ENCODE peak calls at places on chromosome 17, in six cellular contexts. L, Y, Q, F, K and P are unnamed samples.

GRCh38 chr17:28053044-28053670 is 10.7 kb downstream of the NLK start:
- DNase-seq in Q (no peak), K (no peak), L (no peak), F (no peak), Y (no peak), P (no peak)

GRCh38 chr17:78791840-78792709 is 10.0 kb upstream of the CYTH1 start:
- DNase-seq in L (no peak), K (no peak), Y (peak), F (no peak), Q (no peak), P (no peak)

GRCh38 chr17:57597531-57598453 is 147.3 kb downstream of the CCDC182 start:
- DNase-seq in Y (peak), L (peak), Q (peak), F (peak), K (peak), P (no peak)

GRCh38 chr17:77462101-77462500 is 321.3 kb downstream of the SEC14L1 start:
- DNase-seq in K (no peak), Q (no peak), F (no peak), Y (no peak), L (no peak), P (no peak)

GRCh38 chr17:49528966-49529365 is 33.9 kb downstream of the NGFR start:
- DNase-seq in Y (no peak), Q (no peak), L (no peak), F (no peak), K (no peak), P (no peak)

GRCh38 chr17:61447358-61447757 is 4.9 kb upstream of the TBX4 start:
- DNase-seq in Q (no peak), L (no peak), K (no peak), F (no peak), Y (no peak), P (no peak)

GRCh38 chr17:76820039-76820438 is 48.2 kb upstream of the MGAT5B start:
- DNase-seq in K (no peak), Y (no peak), L (no peak), Q (no peak), F (no peak), P (peak)

GRCh38 chr17:66789961-66790421 is 44.9 kb upstream of the CACNG5 start:
- DNase-seq in Y (peak), L (no peak), F (no peak), Q (no peak), K (no peak), P (no peak)

GRCh38 chr17:57211543-57211942 is 44.8 kb upstream of the MSI2 start:
- DNase-seq in Q (no peak), L (no peak), K (no peak), F (no peak), Y (no peak), P (no peak)

GRCh38 chr17:66545918-66546317 is 243.5 kb downstream of the PRKCA start:
- DNase-seq in F (no peak), K (no peak), Y (no peak), Q (no peak), L (no peak), P (no peak)

GRCh38 chr17:45190503-45191282 is 29.0 kb downstream of the HEXIM2 start:
- DNase-seq in Y (no peak), L (no peak), Q (no peak), K (no peak), F (no peak), P (no peak)

GRCh38 chr17:30104575-30105339 is 11.9 kb upstream of the NSRP1 start:
- DNase-seq in K (peak), Y (peak), F (peak), L (peak), Q (peak), P (peak)

GRCh38 chr17:80835816-80836657 is 155.6 kb upstream of the CHMP6 start:
- DNase-seq in Q (no peak), F (no peak), K (peak), Y (peak), L (no peak), P (no peak)

GRCh38 chr17:77356690-77357201 is 216.0 kb downstream of the SEC14L1 start:
- DNase-seq in K (no peak), Y (peak), Q (no peak), L (peak), F (no peak), P (no peak)

GRCh38 chr17:4204190-4204589 is 59.6 kb downstream of the ANKFY1 start:
- DNase-seq in F (no peak), L (no peak), K (no peak), Q (no peak), Y (no peak), P (no peak)

GRCh38 chr17:5500804-5501391 is 14.5 kb downstream of the MIS12 start:
- DNase-seq in F (peak), L (peak), Q (peak), Y (peak), K (peak), P (no peak)

GRCh38 chr17:17445296-17445924 is 31.4 kb upstream of the MED9 start:
- DNase-seq in F (no peak), L (no peak), Q (no peak), Y (no peak), K (no peak), P (no peak)

GRCh38 chr17:77131919-77132318 is 8.8 kb upstream of the SEC14L1 start:
- DNase-seq in K (no peak), L (no peak), Q (peak), F (no peak), Y (no peak), P (no peak)

GRCh38 chr17:46995841-46996571 is 17.0 kb upstream of the RPRML start:
- DNase-seq in Q (no peak), F (no peak), Y (no peak), K (no peak), L (no peak), P (no peak)

GRCh38 chr17:27559996-27560481 is 70.9 kb upstream of the LGALS9 start:
- DNase-seq in Y (peak), K (no peak), Q (peak), L (no peak), F (no peak), P (no peak)

GRCh38 chr17:61720016-61720795 is 129.2 kb upstream of the NACA2 start:
- DNase-seq in F (no peak), Y (no peak), K (no peak), Q (no peak), L (no peak), P (no peak)

GRCh38 chr17:46929413-46929812 is 6.5 kb downstream of the GOSR2 start:
- DNase-seq in K (no peak), F (no peak), Y (no peak), Q (no peak), L (no peak), P (no peak)